ENCODE peak calls at places on chromosomes 6 and 20, in seven cellular contexts. G is HepG2, F is pancreas, R is epithelial cell of proximal tubule, O is PC-3, W is adrenal gland, L is BJ. A is an unnamed sample.

GRCh38 chr20:34956751-34957472 is 1.2 kb downstream of the MYH7B start:
- DNase-seq in G (no peak), F (no peak), R (no peak), O (no peak), W (no peak), L (no peak), A (no peak)

GRCh38 chr20:44209691-44210421 is 715 bp downstream of the OSER1 start:
- DNase-seq in G (no peak), F (no peak), R (no peak), O (no peak), W (peak), L (no peak), A (no peak)

GRCh38 chr20:20224806-20225205 is 143.1 kb upstream of the INSM1 start:
- DNase-seq in G (no peak), F (no peak), R (no peak), O (no peak), W (no peak), L (no peak), A (no peak)

GRCh38 chr6:158756126-158756525 is 63.0 kb downstream of the EZR start:
- DNase-seq in G (no peak), F (no peak), R (no peak), O (no peak), W (no peak), L (no peak), A (no peak)

GRCh38 chr6:9103876-9104521 is 668.7 kb upstream of the SLC35B3 start:
- DNase-seq in G (no peak), F (no peak), R (no peak), O (no peak), W (no peak), L (no peak), A (no peak)

GRCh38 chr6:148517518-148517917 is 174.9 kb downstream of the SASH1 start:
- DNase-seq in G (no peak), F (no peak), R (no peak), O (no peak), W (no peak), L (no peak), A (no peak)

GRCh38 chr6:79993911-79994309 is 10.5 kb upstream of the TTK start:
- DNase-seq in G (no peak), F (no peak), R (no peak), O (no peak), W (no peak), L (no peak), A (no peak)

GRCh38 chr6:157955675-157956074 is 26.0 kb upstream of the SYNJ2 start:
- DNase-seq in G (peak), F (no peak), R (no peak), O (no peak), W (no peak), L (no peak), A (no peak)

GRCh38 chr6:20873425-20874190 is 339.4 kb downstream of the CDKAL1 start:
- DNase-seq in G (no peak), F (no peak), R (no peak), O (peak), W (no peak), L (no peak), A (no peak)

GRCh38 chr6:83514877-83515466 is 2.6 kb downstream of the PRSS35 start:
- DNase-seq in G (peak), F (peak), R (peak), O (peak), W (peak), L (no peak), A (no peak)

GRCh38 chr20:11144114-11144513 is 470.3 kb upstream of the JAG1 start:
- DNase-seq in G (no peak), F (no peak), R (no peak), O (no peak), W (no peak), L (peak), A (peak)

GRCh38 chr6:169654590-169655391 is 47.0 kb downstream of the WDR27 start:
- DNase-seq in G (no peak), F (peak), R (no peak), O (peak), W (peak), L (peak), A (no peak)

GRCh38 chr6:56540232-56540631 is 102.5 kb downstream of the DST start:
- DNase-seq in G (no peak), F (no peak), R (no peak), O (no peak), W (no peak), L (no peak), A (no peak)

GRCh38 chr20:41145821-41146620 is 8.7 kb downstream of the PLCG1 start:
- DNase-seq in G (no peak), F (no peak), R (no peak), O (no peak), W (no peak), L (no peak), A (no peak)

GRCh38 chr20:6086868-6087267 is 33.0 kb upstream of the LRRN4 start:
- DNase-seq in G (no peak), F (no peak), R (no peak), O (no peak), W (no peak), L (no peak), A (no peak)

GRCh38 chr6:148082044-148082443 is 260.6 kb upstream of the SASH1 start:
- DNase-seq in G (no peak), F (no peak), R (peak), O (no peak), W (no peak), L (no peak), A (no peak)

GRCh38 chr6:21808045-21808470 is 214.5 kb downstream of the SOX4 start:
- DNase-seq in G (no peak), F (no peak), R (peak), O (peak), W (no peak), L (peak), A (peak)

GRCh38 chr6:15089569-15090144 is 156.2 kb upstream of the JARID2 start:
- DNase-seq in G (no peak), F (peak), R (no peak), O (peak), W (no peak), L (no peak), A (no peak)

GRCh38 chr6:170175644-170176620 is 114.9 kb downstream of the DLL1 start:
- DNase-seq in G (no peak), F (no peak), R (no peak), O (no peak), W (peak), L (no peak), A (no peak)

GRCh38 chr6:41462980-41463930 is 82.9 kb upstream of the FOXP4 start:
- DNase-seq in G (peak), F (peak), R (peak), O (peak), W (peak), L (no peak), A (no peak)

GRCh38 chr6:30136570-30137286 is 788 bp downstream of the TRIM40 start:
- DNase-seq in G (no peak), F (no peak), R (no peak), O (no peak), W (no peak), L (no peak), A (no peak)

DNA sequence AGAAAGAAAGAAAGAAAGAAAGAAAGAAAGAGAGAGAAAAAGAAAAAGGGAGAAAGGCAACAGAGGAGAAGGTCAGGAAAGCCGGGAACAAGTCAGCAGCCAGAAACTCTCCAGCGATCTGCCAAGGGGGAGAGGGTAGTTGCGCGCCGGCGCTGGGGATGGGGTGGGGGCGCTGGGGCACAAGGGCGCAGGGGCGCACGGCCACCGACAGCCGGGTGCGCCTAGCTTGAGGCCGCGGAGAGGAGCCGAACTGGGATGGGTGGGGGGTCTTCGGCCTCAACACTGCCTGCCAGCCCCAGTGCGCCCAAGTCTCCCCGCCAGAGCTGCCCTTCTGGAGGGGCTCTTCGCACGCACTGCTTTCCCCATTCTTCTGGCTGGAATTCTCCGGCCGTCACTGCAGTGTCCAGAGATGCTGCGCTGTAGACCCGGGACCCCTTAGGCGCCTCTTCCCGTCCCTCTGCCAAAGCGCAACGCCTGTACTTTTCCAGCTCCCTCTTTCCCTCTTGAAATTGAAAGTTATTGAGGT is 429 bp upstream of the RSPO3 start:
- DNase-seq in G (no peak), F (no peak), R (no peak), O (no peak), W (no peak), L (no peak), A (no peak)
- H3K4me3 ChIP-seq in G (peak), F (peak), R (peak), O (no peak), W (no peak), L (peak), A (peak)

DNA sequence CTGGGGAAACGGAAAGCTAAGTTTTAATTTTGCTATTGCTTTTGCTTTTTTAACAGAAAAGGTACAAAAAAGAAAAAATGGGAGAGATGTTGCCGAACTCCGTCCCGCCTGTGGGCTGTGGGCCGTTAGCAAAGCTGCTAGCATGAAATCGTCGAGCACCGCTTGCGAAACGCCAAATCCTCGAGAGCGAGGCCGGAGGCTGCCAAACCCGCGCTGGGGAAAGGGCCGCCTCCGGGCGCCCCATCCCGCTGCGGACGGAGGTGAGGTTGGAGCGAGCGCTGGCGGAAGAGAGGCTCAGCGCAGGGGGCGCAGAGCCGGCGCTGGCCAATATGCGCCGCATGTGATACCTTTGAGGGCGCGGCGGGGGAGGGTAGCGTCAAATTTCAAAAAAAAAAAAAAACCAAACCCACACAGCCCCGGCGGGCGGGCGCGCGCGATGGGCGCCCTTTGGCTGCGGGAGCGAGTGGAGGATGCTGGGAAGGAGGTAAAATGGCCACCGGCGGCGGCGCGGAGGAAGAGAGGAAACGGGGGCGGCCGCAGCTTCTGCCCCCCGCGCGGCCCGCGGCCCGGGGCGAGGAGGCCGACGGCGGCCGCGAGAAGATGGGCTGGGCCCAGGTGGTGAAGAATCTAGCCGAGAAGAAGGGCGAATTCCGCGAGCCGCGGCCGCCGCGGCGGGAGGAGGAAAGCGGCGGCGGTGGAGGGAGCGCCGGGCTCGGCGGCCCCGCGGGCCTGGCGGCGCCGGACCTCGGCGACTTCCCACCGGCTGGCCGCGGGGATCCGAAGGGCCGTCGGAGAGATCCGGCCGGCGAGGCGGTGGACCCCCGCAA is at the start of gene ZCCHC3:
- DNase-seq in G (peak), F (peak), R (no peak), O (peak), W (peak), L (peak), A (peak)
- H3K4me3 ChIP-seq in G (peak), F (peak), R (peak), O (peak), W (peak), L (peak), A (peak)

GRCh38 chr6:26250806-26251075 is 114.3 kb upstream of the BTN3A2 start:
- DNase-seq in G (no peak), F (no peak), R (no peak), O (no peak), W (no peak), L (no peak), A (no peak)
- H3K4me3 ChIP-seq in G (peak), F (no peak), R (peak), O (peak), W (no peak), L (peak), A (peak)

DNA sequence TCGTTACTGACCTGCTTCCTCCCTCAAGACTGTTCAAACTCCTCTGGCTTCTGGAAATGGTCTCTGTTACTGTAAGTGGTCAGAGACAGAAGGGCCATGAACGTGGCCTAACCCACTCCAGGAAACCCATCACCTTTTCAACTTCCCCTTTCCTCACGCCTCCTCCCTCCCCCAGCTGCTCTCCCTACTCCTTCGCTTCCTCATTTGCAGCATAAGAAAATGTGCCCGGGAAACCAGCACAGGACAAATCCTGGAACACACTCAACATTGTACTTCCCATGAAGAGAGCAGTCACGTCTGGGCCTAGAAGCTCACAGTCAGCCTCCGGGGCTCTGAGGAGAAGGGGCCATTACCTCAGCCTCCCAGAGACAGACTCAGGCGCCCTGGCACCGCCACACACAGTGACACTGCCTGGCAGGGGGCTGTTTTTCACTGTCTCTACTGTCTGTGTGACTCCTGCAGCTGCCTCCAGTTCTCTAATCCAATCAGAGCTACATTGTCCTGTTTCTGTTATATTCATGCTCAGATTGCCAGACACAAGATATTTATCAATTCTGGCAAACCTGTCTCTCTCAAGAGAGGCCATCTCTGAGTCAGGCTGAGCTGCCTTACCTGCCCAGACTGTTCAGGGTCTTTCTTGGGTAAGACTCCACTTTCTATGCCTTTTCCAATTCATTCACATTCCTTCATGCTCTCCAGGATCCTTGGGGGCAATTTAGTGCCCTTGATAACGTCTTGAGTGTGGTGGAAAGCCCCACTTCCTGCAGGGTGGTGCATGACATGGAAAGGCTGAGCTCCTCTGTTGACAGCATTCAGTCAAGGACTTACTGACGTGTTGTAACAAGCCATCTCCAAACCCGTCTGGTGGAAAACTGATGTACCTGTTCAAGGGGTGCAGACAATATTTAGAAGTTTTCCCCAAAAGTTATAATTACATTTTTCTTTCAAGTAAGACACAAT is 242.2 kb downstream of the HIVEP2 start:
- DNase-seq in G (no peak), F (no peak), R (no peak), O (no peak), W (peak), L (no peak), A (no peak)
- H3K4me3 ChIP-seq in G (peak), F (no peak), R (no peak), O (no peak), W (no peak), L (no peak), A (no peak)

GRCh38 chr6:163892814-163893561 is 478.5 kb downstream of the QKI start:
- DNase-seq in G (no peak), F (no peak), R (no peak), O (no peak), W (no peak), L (no peak), A (no peak)
- H3K4me3 ChIP-seq in G (no peak), F (no peak), R (no peak), O (no peak), W (no peak), L (no peak), A (no peak)

GRCh38 chr20:63538204-63539091 is 1.3 kb upstream of the PTK6 start:
- DNase-seq in G (peak), F (peak), R (no peak), O (peak), W (no peak), L (no peak), A (no peak)
- H3K4me3 ChIP-seq in G (peak), F (peak), R (peak), O (peak), W (no peak), L (peak), A (peak)

GRCh38 chr6:116059713-116060571 is 749 bp downstream of the FRK start:
- DNase-seq in G (peak), F (peak), R (peak), O (peak), W (no peak), L (no peak), A (no peak)
- H3K4me3 ChIP-seq in G (peak), F (peak), R (peak), O (peak), W (no peak), L (no peak), A (no peak)

GRCh38 chr6:107047807-107048206 is 19.8 kb downstream of the MTRES1 start:
- DNase-seq in G (no peak), F (no peak), R (no peak), O (no peak), W (no peak), L (no peak), A (no peak)
- H3K4me3 ChIP-seq in G (no peak), F (no peak), R (no peak), O (no peak), W (no peak), L (no peak), A (no peak)

DNA sequence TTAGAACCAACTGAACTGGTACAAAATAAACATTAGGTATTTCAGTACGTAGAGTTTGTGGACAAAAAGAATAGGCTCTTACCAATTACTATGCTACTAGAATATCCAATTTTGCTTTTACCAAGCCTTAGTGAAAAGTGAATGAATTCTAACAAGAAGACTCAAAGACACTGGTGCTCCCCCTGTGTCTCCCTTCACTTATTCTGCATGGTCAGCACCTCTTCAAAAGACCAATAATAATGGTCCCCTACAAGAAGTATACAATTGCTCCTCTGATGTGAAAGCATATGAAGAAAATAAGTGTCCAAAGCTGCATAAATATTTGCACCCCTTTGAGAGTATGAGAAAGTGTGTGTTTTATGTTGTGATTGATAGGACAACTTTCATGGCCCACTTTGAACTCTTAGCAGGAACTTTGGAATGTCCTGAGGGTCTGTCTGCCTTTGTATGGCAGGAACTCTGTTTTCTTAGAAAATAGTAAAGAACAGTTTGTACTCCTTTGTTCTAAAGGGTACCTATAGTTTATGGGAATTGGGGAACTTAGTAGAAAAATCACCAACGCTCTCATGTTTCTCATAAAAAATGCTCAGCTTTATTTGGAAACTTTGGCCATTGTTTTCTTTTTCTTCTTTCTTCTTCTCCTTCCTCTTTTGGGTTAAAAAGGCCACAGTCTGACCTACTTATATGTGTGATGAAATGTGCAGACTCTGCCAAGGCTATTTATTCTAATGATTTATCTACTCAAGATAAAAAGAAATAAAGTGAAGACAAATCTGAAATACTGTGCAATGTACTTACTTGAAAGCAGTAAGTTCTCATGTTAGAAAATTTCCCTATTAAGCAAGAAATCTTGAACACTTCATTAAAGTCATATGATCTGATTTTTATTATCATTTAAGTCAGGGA is 352.5 kb downstream of the LAMA2 start:
- DNase-seq in G (no peak), F (no peak), R (no peak), O (no peak), W (no peak), L (no peak), A (peak)
- H3K4me3 ChIP-seq in G (no peak), F (no peak), R (no peak), O (no peak), W (no peak), L (no peak), A (no peak)

DNA sequence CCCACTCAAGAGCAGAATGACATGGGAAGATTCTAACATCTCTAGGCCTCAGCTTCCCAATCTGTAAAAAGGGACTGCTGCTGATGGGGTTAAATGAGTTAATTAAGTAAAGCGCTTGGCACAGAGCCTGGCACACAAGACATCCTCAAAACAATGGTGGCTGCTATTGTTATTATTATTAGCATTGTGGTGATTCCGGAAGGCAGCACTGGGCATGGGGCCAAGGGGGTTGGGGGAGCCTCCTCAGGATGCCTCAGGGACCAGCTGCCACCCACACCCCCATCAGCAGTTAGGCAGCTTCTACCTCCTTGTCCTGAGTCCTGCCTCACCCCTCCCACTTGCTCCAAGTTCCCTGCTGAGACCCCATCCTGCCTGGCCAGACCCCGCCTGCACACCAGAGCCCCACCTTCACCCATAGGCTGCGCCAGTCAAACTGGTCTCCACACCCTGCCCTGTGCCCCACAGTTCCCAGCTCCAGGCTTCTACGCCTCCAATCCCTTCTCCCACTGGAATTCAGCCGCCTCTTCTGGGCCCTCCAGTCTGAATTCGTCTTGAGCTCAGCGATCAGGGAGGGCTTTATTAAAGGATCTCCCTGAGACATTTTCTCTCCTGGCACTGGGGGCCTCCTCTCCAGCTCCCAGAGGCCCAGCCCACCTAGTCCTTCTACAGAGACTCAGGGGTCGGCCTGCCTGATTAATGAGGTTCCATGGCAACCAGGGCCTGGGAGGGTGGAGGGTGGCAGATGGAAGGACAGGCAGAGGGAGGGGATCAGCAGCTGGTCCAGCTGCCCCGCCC is 1.5 kb downstream of the E2F1 start:
- DNase-seq in G (no peak), F (no peak), R (no peak), O (no peak), W (no peak), L (no peak), A (no peak)
- H3K4me3 ChIP-seq in G (peak), F (no peak), R (peak), O (peak), W (no peak), L (peak), A (peak)